ENCODE peak calls at places on chromosomes 5 and 9, in four cellular contexts. Q is stimulated activated CD4-positive, alpha-beta T cell treated with anti-CD3 and anti-CD28 coated beads, Interleukin-2, amount 100 ng/mL, for 4 hours; J is HS-5; G is skeletal muscle cell. V is an unnamed sample.

GRCh38 chr9:129751841-129752801 is 721 bp downstream of the PTGES start:
- DNase-seq in Q (no peak), J (no peak), G (no peak), V (no peak)

GRCh38 chr9:82736126-82736525 is 326.8 kb downstream of the RASEF start:
- DNase-seq in Q (no peak), J (no peak), G (no peak), V (no peak)

GRCh38 chr9:78865757-78866156 is 568.8 kb downstream of the PSAT1 start:
- DNase-seq in Q (no peak), J (no peak), G (no peak), V (no peak)

GRCh38 chr9:124282442-124283231 is 24.9 kb downstream of the NEK6 start:
- DNase-seq in Q (no peak), J (no peak), G (no peak), V (peak; percentile 91)

GRCh38 chr5:5978501-5979361 is 399.6 kb downstream of the MED10 start:
- DNase-seq in Q (no peak), J (no peak), G (no peak), V (no peak)

GRCh38 chr9:128213746-128214497 is 10.7 kb downstream of the DNM1 start:
- DNase-seq in Q (no peak), J (no peak), G (no peak), V (no peak)

GRCh38 chr5:4044881-4045280 is 449.2 kb downstream of the IRX1 start:
- DNase-seq in Q (no peak), J (no peak), G (no peak), V (no peak)

GRCh38 chr5:62829241-62829986 is 250.8 kb downstream of the LRRC70 start:
- DNase-seq in Q (no peak), J (no peak), G (no peak), V (peak; percentile 37)

GRCh38 chr9:95225016-95225745 is 92.3 kb downstream of the FANCC start:
- DNase-seq in Q (no peak), J (no peak), G (no peak), V (no peak)

GRCh38 chr9:37694355-37694754 is 43.6 kb downstream of the FRMPD1 start:
- DNase-seq in Q (no peak), J (no peak), G (no peak), V (no peak)

GRCh38 chr9:113638916-113639315 is 175.4 kb downstream of the RGS3 start:
- DNase-seq in Q (no peak), J (no peak), G (no peak), V (no peak)

GRCh38 chr5:126810983-126811382 is 34.0 kb downstream of the LMNB1 start:
- DNase-seq in Q (no peak), J (no peak), G (no peak), V (no peak)

GRCh38 chr5:171596391-171596878 is 177.0 kb downstream of the FGF18 start:
- DNase-seq in Q (no peak), J (no peak), G (peak; percentile 54), V (no peak)

GRCh38 chr5:34057569-34057968 is 14.6 kb upstream of the C1QTNF3 start:
- DNase-seq in Q (no peak), J (no peak), G (no peak), V (no peak)

GRCh38 chr5:121251954-121252353 is 599.7 kb upstream of the FTMT start:
- DNase-seq in Q (no peak), J (peak; percentile 44), G (peak; percentile 6), V (no peak)

GRCh38 chr5:93904917-93905316 is 163.5 kb upstream of the POU5F2 start:
- DNase-seq in Q (no peak), J (no peak), G (no peak), V (no peak)

V was measured in testis.